ENCODE peak calls at places on chromosomes 13 and 19, in eight cellular contexts. S, L, C, O, Z, T, V and Y are unnamed samples.

GRCh38 chr13:40798380-40798779 is 9.0 kb downstream of the SLC25A15 start:
- DNase-seq in S (no peak), L (no peak), C (no peak), O (no peak), Z (peak; percentile 78), T (no peak), V (no peak), Y (no peak)

GRCh38 chr13:48241651-48242050 is 8.6 kb downstream of the ITM2B start:
- DNase-seq in S (no peak), L (no peak), C (no peak), O (no peak), Z (no peak), T (no peak), V (no peak), Y (no peak)

GRCh38 chr13:99403458-99403971 is 96.3 kb upstream of the GPR183 start:
- DNase-seq in S (no peak), L (no peak), C (no peak), O (no peak), Z (no peak), T (no peak), V (peak; percentile 62), Y (no peak)

GRCh38 chr19:5881543-5882299 is 11.4 kb upstream of the FUT5 start:
- DNase-seq in S (no peak), L (no peak), C (no peak), O (no peak), Z (no peak), T (no peak), V (no peak), Y (no peak)

GRCh38 chr13:59750860-59751259 is 412.9 kb downstream of the DIAPH3 start:
- DNase-seq in S (peak; percentile 60), L (peak; percentile 4), C (no peak), O (peak; percentile 95), Z (no peak), T (no peak), V (no peak), Y (no peak)

GRCh38 chr19:56066152-56067023 is 54.7 kb downstream of the ZNF787 start:
- DNase-seq in S (peak; percentile 89), L (peak; percentile 54), C (peak; percentile 44), O (peak; percentile 82), Z (peak; percentile 74), T (peak; percentile 41), V (peak; percentile 33), Y (peak; percentile 91)

GRCh38 chr19:1057185-1057857 is 9.6 kb upstream of the ARHGAP45 start:
- DNase-seq in S (no peak), L (peak; percentile 29), C (no peak), O (peak; percentile 83), Z (no peak), T (no peak), V (no peak), Y (peak; percentile 78)

GRCh38 chr13:114282143-114282685 is 813 bp downstream of the UPF3A start:
- DNase-seq in S (peak; percentile 78), L (peak; percentile 83), C (no peak), O (peak; percentile 82), Z (peak; percentile 47), T (no peak), V (no peak), Y (peak; percentile 90)

GRCh38 chr19:37007587-37008220 is 70.5 kb upstream of the ZNF420 start:
- DNase-seq in S (peak; percentile 28), L (no peak), C (no peak), O (peak; percentile 19), Z (peak; percentile 27), T (no peak), V (peak; percentile 45), Y (peak; percentile 81)

GRCh38 chr13:100349594-100349993 is 239.0 kb downstream of the GGACT start:
- DNase-seq in S (no peak), L (no peak), C (no peak), O (no peak), Z (no peak), T (no peak), V (no peak), Y (no peak)

GRCh38 chr13:27044837-27045570 is 126.6 kb downstream of the USP12 start:
- DNase-seq in S (no peak), L (no peak), C (no peak), O (no peak), Z (no peak), T (no peak), V (no peak), Y (no peak)

GRCh38 chr19:40663712-40664692 is 26.4 kb downstream of the NUMBL start:
- DNase-seq in S (peak; percentile 57), L (no peak), C (no peak), O (no peak), Z (no peak), T (no peak), V (no peak), Y (peak; percentile 70)

GRCh38 chr13:27917121-27917947 is 2.5 kb upstream of the PDX1 start:
- DNase-seq in S (no peak), L (no peak), C (no peak), O (peak; percentile 67), Z (no peak), T (no peak), V (no peak), Y (no peak)

GRCh38 chr13:81446441-81446840 is 1105.5 kb upstream of the SPRY2 start:
- DNase-seq in S (no peak), L (no peak), C (no peak), O (no peak), Z (no peak), T (no peak), V (no peak), Y (no peak)

GRCh38 chr13:48400820-48401219 is 12.1 kb downstream of the LPAR6 start:
- DNase-seq in S (no peak), L (peak; percentile 96), C (no peak), O (no peak), Z (no peak), T (no peak), V (no peak), Y (no peak)

GRCh38 chr19:35843676-35844481 is 8.4 kb downstream of the NPHS1 start:
- DNase-seq in S (peak; percentile 79), L (no peak), C (peak; percentile 74), O (peak; percentile 95), Z (peak; percentile 56), T (no peak), V (no peak), Y (no peak)

GRCh38 chr19:39543477-39543857 is 3.5 kb upstream of the EID2 start:
- DNase-seq in S (no peak), L (no peak), C (no peak), O (no peak), Z (no peak), T (no peak), V (no peak), Y (no peak)

GRCh38 chr13:110869231-110869804 is 45.6 kb downstream of the ANKRD10 start:
- DNase-seq in S (no peak), L (no peak), C (no peak), O (peak; percentile 24), Z (no peak), T (no peak), V (no peak), Y (no peak)
- TF ChIP-seq POLR2AphosphoS5 in S (no peak), L (no peak), C (no peak), O (no peak), Z (peak; percentile 2), T (no peak), V (peak; percentile 11), Y (peak; percentile 51)

GRCh38 chr19:31461814-31462539 is 112.7 kb upstream of the TSHZ3 start:
- DNase-seq in S (no peak), L (no peak), C (no peak), O (peak; percentile 47), Z (no peak), T (no peak), V (no peak), Y (no peak)
- TF ChIP-seq CTCF in S (no peak), L (no peak), C (no peak), O (peak; percentile 59), Z (no peak), T (peak; percentile 35), V (no peak), Y (no peak)

GRCh38 chr19:19324059-19324755 is 3.6 kb downstream of the MAU2 start:
- DNase-seq in S (no peak), L (no peak), C (no peak), O (no peak), Z (no peak), T (no peak), V (no peak), Y (no peak)

GRCh38 chr19:19327672-19328071 is 7.0 kb downstream of the MAU2 start:
- DNase-seq in S (no peak), L (no peak), C (no peak), O (no peak), Z (no peak), T (no peak), V (no peak), Y (no peak)

GRCh38 chr19:19334989-19335344 is 14.3 kb downstream of the MAU2 start:
- DNase-seq in S (no peak), L (no peak), C (no peak), O (no peak), Z (no peak), T (no peak), V (no peak), Y (no peak)

GRCh38 chr19:19334063-19334988 is 13.7 kb downstream of the MAU2 start:
- DNase-seq in S (no peak), L (no peak), C (no peak), O (no peak), Z (no peak), T (no peak), V (no peak), Y (no peak)

DNA sequence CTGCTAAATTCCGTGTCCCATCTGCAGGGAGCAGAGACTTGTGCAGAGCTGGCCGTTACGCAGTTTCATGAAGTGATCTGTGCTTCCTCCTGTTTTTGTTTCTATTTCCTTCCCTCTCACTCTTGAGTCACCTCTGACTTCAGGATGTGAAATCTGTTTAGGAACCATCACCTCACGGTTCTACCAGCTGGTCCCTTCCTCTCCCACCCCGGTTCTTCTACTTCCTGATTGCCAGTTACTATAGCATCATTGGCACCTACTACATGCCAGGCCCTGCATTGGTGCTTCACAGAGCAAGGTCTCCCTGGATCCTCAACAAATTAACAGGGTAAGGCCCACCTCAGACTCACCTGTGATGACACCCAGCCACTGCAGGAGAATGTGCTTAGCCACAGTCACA is 8.6 kb downstream of the MAU2 start:
- DNase-seq in S (no peak), L (peak; percentile 44), C (no peak), O (no peak), Z (no peak), T (no peak), V (no peak), Y (no peak)
- TF ChIP-seq POLR2AphosphoS5 in S (no peak), L (no peak), C (no peak), O (no peak), Z (no peak), T (no peak), V (no peak), Y (no peak)

DNA sequence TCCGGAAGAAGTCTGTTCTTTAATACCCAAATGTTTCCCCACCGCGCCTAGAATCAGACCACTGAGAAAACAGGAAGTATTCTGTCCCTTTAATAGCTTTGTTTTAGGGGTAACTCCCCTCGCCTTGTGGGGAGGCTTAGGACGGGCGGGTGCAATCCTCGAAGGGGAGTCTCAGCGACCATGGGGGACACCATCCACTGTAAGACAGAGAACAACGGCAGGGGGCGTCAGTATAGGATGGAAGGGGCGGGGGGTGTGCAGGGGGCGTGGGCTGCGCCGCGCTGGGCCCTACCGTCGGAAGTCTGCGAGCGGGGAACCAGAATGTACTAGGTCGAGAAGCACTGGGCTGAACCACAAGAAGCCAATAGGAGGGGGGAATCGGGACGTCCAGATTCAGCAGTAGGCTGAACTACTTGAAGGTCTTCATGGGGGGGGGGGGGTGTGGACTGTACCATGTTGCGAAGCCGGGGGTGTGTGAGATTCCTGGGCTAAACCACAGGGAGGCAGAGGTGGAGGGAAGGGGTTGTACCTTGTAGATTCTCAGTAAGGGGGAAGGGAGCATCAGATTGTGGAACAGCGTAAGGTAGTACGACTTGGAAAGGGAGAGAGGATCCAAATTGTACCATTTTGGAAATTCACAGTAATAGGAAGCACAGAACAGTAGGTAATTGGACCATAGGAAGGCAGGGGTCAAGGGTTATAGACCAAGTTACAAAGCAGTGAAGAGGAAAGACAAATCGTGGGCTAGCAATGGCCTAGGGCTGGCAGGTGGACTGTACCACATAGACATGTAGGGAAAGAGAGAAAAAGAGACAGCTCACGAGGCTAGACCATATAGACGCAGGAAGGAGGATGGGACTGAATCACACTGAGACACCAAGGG is 1.0 kb upstream of the DBP start:
- DNase-seq in S (peak; percentile 93), L (peak; percentile 89), C (peak; percentile 98), O (peak; percentile 96), Z (peak; percentile 83), T (peak; percentile 48), V (peak; percentile 91), Y (peak; percentile 93)
- TF ChIP-seq CTCF in S (peak; percentile 44), L (peak; percentile 20), C (peak; percentile 25), O (peak; percentile 22), Z (peak; percentile 0), T (no peak), V (peak; percentile 34), Y (no peak)